ENCODE peak calls at places on chromosomes 16 and 17, in nine cellular contexts. One of them, this sample, is unnamed.

GRCh38 chr16:53282975-53283946 is 151.0 kb upstream of the RBL2 start:
- DNase-seq in GM12865: peak
- DNase-seq in HCEC 1CT: peak
- DNase-seq in renal cortical epithelial cell: peak
- DNase-seq in bronchial epithelial cell: peak
- DNase-seq in omental fat pad: no peak
- DNase-seq in GM23338: peak
- DNase-seq in SJSA1: peak
- DNase-seq in mucosa of descending colon: no peak
- DNase-seq in this sample: peak

GRCh38 chr16:67594956-67595355 is 32.6 kb downstream of the CTCF start:
- DNase-seq in renal cortical epithelial cell: peak
- DNase-seq in GM12865: no peak
- DNase-seq in HCEC 1CT: peak
- DNase-seq in GM23338: peak
- DNase-seq in bronchial epithelial cell: peak
- DNase-seq in mucosa of descending colon: no peak
- DNase-seq in omental fat pad: no peak
- DNase-seq in SJSA1: no peak
- DNase-seq in this sample: peak

GRCh38 chr16:2152695-2153506 is 2.7 kb upstream of the TRAF7 start:
- DNase-seq in GM12865: peak
- DNase-seq in mucosa of descending colon: peak
- DNase-seq in SJSA1: no peak
- DNase-seq in omental fat pad: no peak
- DNase-seq in bronchial epithelial cell: no peak
- DNase-seq in renal cortical epithelial cell: no peak
- DNase-seq in HCEC 1CT: peak
- DNase-seq in GM23338: peak
- DNase-seq in this sample: no peak

GRCh38 chr17:38691154-38691553 is 13.9 kb upstream of the MLLT6 start:
- DNase-seq in HCEC 1CT: no peak
- DNase-seq in GM23338: no peak
- DNase-seq in GM12865: no peak
- DNase-seq in omental fat pad: no peak
- DNase-seq in SJSA1: no peak
- DNase-seq in bronchial epithelial cell: no peak
- DNase-seq in renal cortical epithelial cell: no peak
- DNase-seq in mucosa of descending colon: no peak
- DNase-seq in this sample: no peak

GRCh38 chr17:3927628-3928010 is 11.4 kb upstream of the P2RX1 start:
- DNase-seq in omental fat pad: no peak
- DNase-seq in GM12865: no peak
- DNase-seq in SJSA1: no peak
- DNase-seq in bronchial epithelial cell: no peak
- DNase-seq in GM23338: no peak
- DNase-seq in mucosa of descending colon: no peak
- DNase-seq in HCEC 1CT: no peak
- DNase-seq in renal cortical epithelial cell: peak
- DNase-seq in this sample: no peak

GRCh38 chr17:41480136-41480535 is 815 bp downstream of the KRT35 start:
- DNase-seq in mucosa of descending colon: no peak
- DNase-seq in GM12865: no peak
- DNase-seq in GM23338: no peak
- DNase-seq in SJSA1: no peak
- DNase-seq in renal cortical epithelial cell: no peak
- DNase-seq in HCEC 1CT: no peak
- DNase-seq in omental fat pad: no peak
- DNase-seq in bronchial epithelial cell: no peak
- DNase-seq in this sample: no peak

GRCh38 chr17:39244016-39244599 is 18.4 kb upstream of the STAC2 start:
- DNase-seq in GM23338: peak
- DNase-seq in bronchial epithelial cell: no peak
- DNase-seq in renal cortical epithelial cell: no peak
- DNase-seq in mucosa of descending colon: no peak
- DNase-seq in HCEC 1CT: no peak
- DNase-seq in SJSA1: no peak
- DNase-seq in omental fat pad: no peak
- DNase-seq in GM12865: peak
- DNase-seq in this sample: no peak

GRCh38 chr17:39939588-39940419 is 12.3 kb downstream of the LRRC3C start:
- DNase-seq in GM12865: peak
- DNase-seq in mucosa of descending colon: no peak
- DNase-seq in HCEC 1CT: peak
- DNase-seq in GM23338: peak
- DNase-seq in bronchial epithelial cell: peak
- DNase-seq in omental fat pad: no peak
- DNase-seq in SJSA1: peak
- DNase-seq in renal cortical epithelial cell: no peak
- DNase-seq in this sample: peak

GRCh38 chr16:46862555-46863447 is 21.4 kb upstream of the GPT2 start:
- DNase-seq in mucosa of descending colon: no peak
- DNase-seq in HCEC 1CT: peak
- DNase-seq in omental fat pad: no peak
- DNase-seq in GM23338: no peak
- DNase-seq in bronchial epithelial cell: peak
- DNase-seq in SJSA1: no peak
- DNase-seq in renal cortical epithelial cell: no peak
- DNase-seq in GM12865: no peak
- DNase-seq in this sample: peak

GRCh38 chr16:50449800-50450199 is 81.0 kb upstream of the BRD7 start:
- DNase-seq in omental fat pad: no peak
- DNase-seq in SJSA1: no peak
- DNase-seq in GM12865: no peak
- DNase-seq in GM23338: no peak
- DNase-seq in renal cortical epithelial cell: no peak
- DNase-seq in bronchial epithelial cell: no peak
- DNase-seq in mucosa of descending colon: no peak
- DNase-seq in HCEC 1CT: no peak
- DNase-seq in this sample: no peak

GRCh38 chr16:11410382-11411058 is 65.3 kb downstream of the RMI2 start:
- DNase-seq in HCEC 1CT: no peak
- DNase-seq in GM12865: no peak
- DNase-seq in renal cortical epithelial cell: peak
- DNase-seq in GM23338: no peak
- DNase-seq in mucosa of descending colon: no peak
- DNase-seq in bronchial epithelial cell: no peak
- DNase-seq in omental fat pad: no peak
- DNase-seq in SJSA1: no peak
- DNase-seq in this sample: no peak